ENCODE peak calls at places on chromosome 19, in six cellular contexts. G is upper lobe of right lung, N is lung, C is GM13977, E is lower leg skin, Z is mucosa of descending colon. Y is an unnamed sample.

GRCh38 chr19:35991731-35992450 is 3.1 kb upstream of the SDHAF1 start:
- DNase-seq in N (no peak), Z (no peak), G (no peak), E (no peak), C (no peak), Y (no peak)

GRCh38 chr19:3375221-3376088 is 9.1 kb downstream of the NFIC start:
- DNase-seq in E (peak; percentile 95), N (peak; percentile 71), C (no peak), G (peak; percentile 80), Z (no peak), Y (no peak)

GRCh38 chr19:3670258-3670795 is 29.9 kb downstream of the PIP5K1C start:
- DNase-seq in Z (peak; percentile 48), E (peak; percentile 94), G (no peak), N (no peak), C (no peak), Y (no peak)

GRCh38 chr19:7833225-7834156 is 3.5 kb downstream of the EVI5L start:
- DNase-seq in C (peak; percentile 8), Z (peak; percentile 94), G (peak; percentile 93), N (peak; percentile 86), E (peak; percentile 94), Y (no peak)

GRCh38 chr19:13861714-13862531 is 15.0 kb upstream of the NANOS3 start:
- DNase-seq in G (peak; percentile 96), N (peak; percentile 93), C (peak; percentile 91), Z (peak; percentile 93), E (peak; percentile 99), Y (peak; percentile 98)

GRCh38 chr19:40457048-40457447 is 8.5 kb downstream of the BLVRB start:
- DNase-seq in C (no peak), Z (no peak), G (no peak), E (no peak), N (no peak), Y (no peak)

GRCh38 chr19:14954071-14954655 is 12.9 kb downstream of the OR7C2 start:
- DNase-seq in C (no peak), E (no peak), Z (no peak), N (no peak), G (no peak), Y (peak; percentile 84)

GRCh38 chr19:53908106-53908932 is 759 bp upstream of the CACNG7 start:
- DNase-seq in G (no peak), Z (peak; percentile 25), E (no peak), C (peak; percentile 84), N (no peak), Y (no peak)

GRCh38 chr19:55476100-55476775 is at the start of gene ZNF628:
- DNase-seq in C (peak; percentile 99), Z (peak; percentile 99), E (peak; percentile 100), G (peak; percentile 100), N (peak; percentile 99), Y (peak; percentile 99)

GRCh38 chr19:40392894-40393517 is 3.0 kb upstream of the HIPK4 start:
- DNase-seq in G (peak; percentile 80), E (no peak), Z (peak; percentile 48), N (peak; percentile 50), C (no peak), Y (no peak)

GRCh38 chr19:13208964-13209796 is 59.0 kb downstream of the IER2 start:
- DNase-seq in Z (no peak), C (peak; percentile 72), E (no peak), N (no peak), G (no peak), Y (no peak)

GRCh38 chr19:6674868-6675305 is 4.9 kb upstream of the TNFSF14 start:
- DNase-seq in N (peak; percentile 48), Z (peak; percentile 62), G (peak; percentile 76), C (peak; percentile 90), E (peak; percentile 91), Y (no peak)
- TF ChIP-seq CTCF in N (no peak), Z (no peak), G (no peak), C (peak; percentile 32), E (no peak), Y (no peak)

GRCh38 chr19:10836478-10837325 is 690 bp upstream of the TMED1 start:
- DNase-seq in E (peak; percentile 96), G (peak; percentile 94), N (peak; percentile 89), C (no peak), Z (peak; percentile 88), Y (no peak)

GRCh38 chr19:10832659-10833296 is 3.2 kb downstream of the TMED1 start:
- DNase-seq in Z (no peak), G (no peak), E (no peak), N (no peak), C (no peak), Y (no peak)

GRCh38 chr19:10835089-10835753 is 791 bp downstream of the TMED1 start:
- DNase-seq in N (no peak), Z (peak; percentile 100), G (no peak), E (peak; percentile 89), C (peak; percentile 98), Y (no peak)

GRCh38 chr19:10838377-10838776 is 2.4 kb upstream of the TMED1 start:
- DNase-seq in N (no peak), E (no peak), G (no peak), Z (no peak), C (no peak), Y (no peak)

DNA sequence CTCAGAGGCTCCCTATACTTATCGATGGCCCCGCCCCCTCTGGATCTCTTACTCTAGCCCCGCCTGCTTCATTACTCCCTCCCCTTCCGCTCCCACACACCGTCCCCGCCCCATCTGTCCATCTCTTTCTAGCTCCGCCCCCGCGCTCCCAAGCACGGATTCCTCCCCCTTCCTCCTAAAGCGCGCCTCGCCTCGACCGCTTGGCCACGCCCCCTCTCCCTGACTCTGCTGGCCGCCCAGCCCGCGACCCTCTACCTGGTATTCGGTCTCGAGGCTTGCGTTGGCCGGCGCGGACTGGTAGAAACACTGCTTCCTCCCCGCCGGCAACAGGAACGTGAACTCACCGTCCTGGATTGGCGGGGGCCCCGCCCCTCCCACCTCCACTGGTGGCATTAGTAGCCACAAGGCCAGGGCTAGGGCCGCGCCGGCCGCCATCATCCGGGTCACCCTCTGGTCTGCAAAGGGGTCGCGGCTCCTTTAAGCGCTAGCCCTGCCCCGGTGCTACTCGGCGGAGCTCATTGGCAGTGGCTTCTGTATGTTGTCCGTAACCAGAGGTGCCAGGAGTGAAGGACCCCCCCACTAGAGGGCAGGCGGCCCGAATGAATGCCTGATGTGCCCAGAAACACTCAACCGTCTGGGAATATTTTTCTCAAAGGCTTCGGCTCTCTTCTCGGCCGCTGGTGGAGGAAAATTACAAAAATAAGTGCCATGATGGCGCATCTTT is at the start of gene TMED1:
- DNase-seq in Z (peak; percentile 95), E (peak; percentile 100), N (peak; percentile 100), G (peak; percentile 99), C (peak; percentile 95), Y (peak; percentile 99)
- TF ChIP-seq CTCF in Z (peak; percentile 36), E (no peak), N (peak; percentile 25), G (peak; percentile 28), C (no peak), Y (peak; percentile 38)

DNA sequence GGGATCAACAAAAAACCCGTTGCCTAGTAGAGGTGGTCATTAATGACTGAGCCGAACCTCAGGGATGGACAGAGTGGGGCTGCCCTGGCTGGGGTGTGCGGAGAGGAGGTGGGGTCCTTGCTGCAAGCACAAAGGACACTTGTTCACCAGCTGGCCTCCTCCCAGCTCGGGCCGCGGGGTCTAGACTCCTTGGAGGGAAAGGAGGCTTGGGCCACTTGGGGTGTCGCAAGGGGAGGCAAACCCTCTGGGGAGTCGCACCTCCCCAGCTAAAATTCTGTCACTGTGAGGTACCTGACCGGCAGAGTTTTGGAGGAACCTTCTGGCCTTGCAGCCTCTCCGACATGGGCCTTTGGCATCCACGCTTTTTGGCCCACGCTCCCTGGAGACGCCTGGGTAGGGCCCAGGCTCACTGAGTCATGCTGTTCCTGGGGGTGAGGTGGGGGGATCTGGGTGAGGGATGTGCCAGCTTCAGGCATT is 8.2 kb downstream of the KLHL26 start:
- DNase-seq in C (no peak), G (no peak), Z (no peak), N (no peak), E (no peak), Y (no peak)
- TF ChIP-seq CTCF in C (no peak), G (no peak), Z (no peak), N (no peak), E (no peak), Y (no peak)

GRCh38 chr19:51339313-51339686 is 2.6 kb downstream of the VSIG10L start:
- DNase-seq in Z (no peak), E (no peak), G (no peak), C (peak; percentile 60), N (no peak), Y (no peak)
- TF ChIP-seq CTCF in Z (no peak), E (no peak), G (no peak), C (no peak), N (no peak), Y (no peak)

GRCh38 chr19:49920624-49921363 is 8.2 kb upstream of the ATF5 start:
- DNase-seq in G (no peak), Z (no peak), N (no peak), C (no peak), E (no peak), Y (no peak)

GRCh38 chr19:49918089-49918488 is 10.9 kb upstream of the ATF5 start:
- DNase-seq in N (no peak), Z (no peak), E (no peak), C (no peak), G (no peak), Y (no peak)

GRCh38 chr19:49915271-49915670 is 13.7 kb upstream of the ATF5 start:
- DNase-seq in N (no peak), G (no peak), C (no peak), E (no peak), Z (no peak), Y (no peak)

GRCh38 chr19:49913720-49914119 is 15.3 kb upstream of the ATF5 start:
- DNase-seq in N (no peak), Z (no peak), C (no peak), E (no peak), G (no peak), Y (no peak)

GRCh38 chr19:49916839-49917733 is 11.9 kb upstream of the ATF5 start:
- DNase-seq in C (no peak), N (no peak), E (no peak), Z (no peak), G (no peak), Y (no peak)
- TF ChIP-seq CTCF in C (peak; percentile 13), N (no peak), E (no peak), Z (no peak), G (peak; percentile 11), Y (no peak)

GRCh38 chr19:49884760-49885159 is 7.3 kb downstream of the TBC1D17 start:
- DNase-seq in Z (no peak), E (no peak), C (no peak), G (no peak), N (no peak), Y (no peak)

GRCh38 chr19:49881672-49882394 is 4.3 kb downstream of the TBC1D17 start:
- DNase-seq in Z (no peak), G (peak; percentile 61), N (no peak), E (no peak), C (no peak), Y (no peak)

GRCh38 chr19:49882643-49883042 is 5.1 kb downstream of the TBC1D17 start:
- DNase-seq in Z (no peak), E (no peak), C (no peak), G (no peak), N (no peak), Y (no peak)

GRCh38 chr19:49884109-49884508 is 6.6 kb downstream of the TBC1D17 start:
- DNase-seq in N (no peak), C (no peak), G (no peak), Z (no peak), E (no peak), Y (no peak)

DNA sequence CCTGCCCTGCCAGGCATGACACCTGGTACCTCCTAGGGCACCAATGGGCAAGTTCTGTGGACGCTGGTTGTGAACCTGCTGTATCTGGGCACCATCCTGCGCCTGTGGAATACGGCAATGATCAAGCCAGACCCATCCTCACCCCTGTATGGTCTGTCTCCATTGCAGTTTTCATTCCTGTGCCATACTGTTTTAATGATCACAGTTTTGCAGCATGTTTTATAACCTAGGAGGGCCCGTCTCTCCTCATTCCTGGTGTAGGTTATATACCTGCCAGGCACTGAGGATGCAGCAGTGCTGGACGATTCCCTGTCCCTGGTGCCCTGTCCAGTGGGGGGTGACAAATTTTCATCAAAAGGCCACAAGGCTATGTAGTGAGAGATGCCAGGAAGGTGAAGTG is 5.6 kb downstream of the TBC1D17 start:
- DNase-seq in N (no peak), E (no peak), Z (no peak), G (no peak), C (no peak), Y (no peak)
- TF ChIP-seq CTCF in N (no peak), E (no peak), Z (no peak), G (no peak), C (no peak), Y (no peak)